ENCODE peak calls at places on chromosomes 11 and 22, in eight cellular contexts. One of them, this sample, is unnamed.

GRCh38 chr11:74004694-74005615 is 3.9 kb downstream of the UCP3 start:
- DNase-seq in skeletal muscle cell: no peak
- DNase-seq in stimulated activated naive CD8-positive, alpha-beta T cell treated with anti-CD3 and anti-CD28 coated beads, Interleukin-15, Interleukin-2, amounts not matched to agents 100 U/mL and 50 U/mL, for 24 hours: peak
- DNase-seq in activated CD4-positive, alpha-beta T cell treated with anti-CD3 and anti-CD28 coated beads for 4 hours: peak
- DNase-seq in midbrain: no peak
- DNase-seq in activated T-cell treated with anti-CD3 and anti-CD28 coated beads for 1 hour: peak
- DNase-seq in stimulated activated naive CD4-positive, alpha-beta T cell: peak
- DNase-seq in cardiac septum: no peak
- DNase-seq in this sample: peak

GRCh38 chr22:26592368-26593015 is 2.6 kb upstream of the TPST2 start:
- DNase-seq in activated CD4-positive, alpha-beta T cell treated with anti-CD3 and anti-CD28 coated beads for 4 hours: no peak
- DNase-seq in midbrain: peak
- DNase-seq in skeletal muscle cell: no peak
- DNase-seq in stimulated activated naive CD4-positive, alpha-beta T cell: peak
- DNase-seq in cardiac septum: no peak
- DNase-seq in stimulated activated naive CD8-positive, alpha-beta T cell treated with anti-CD3 and anti-CD28 coated beads, Interleukin-15, Interleukin-2, amounts not matched to agents 100 U/mL and 50 U/mL, for 24 hours: peak
- DNase-seq in activated T-cell treated with anti-CD3 and anti-CD28 coated beads for 1 hour: no peak
- DNase-seq in this sample: no peak

GRCh38 chr11:111663820-111664219 is 61.6 kb downstream of the SIK2 start:
- DNase-seq in activated CD4-positive, alpha-beta T cell treated with anti-CD3 and anti-CD28 coated beads for 4 hours: no peak
- DNase-seq in activated T-cell treated with anti-CD3 and anti-CD28 coated beads for 1 hour: no peak
- DNase-seq in stimulated activated naive CD4-positive, alpha-beta T cell: no peak
- DNase-seq in midbrain: peak
- DNase-seq in cardiac septum: no peak
- DNase-seq in skeletal muscle cell: peak
- DNase-seq in stimulated activated naive CD8-positive, alpha-beta T cell treated with anti-CD3 and anti-CD28 coated beads, Interleukin-15, Interleukin-2, amounts not matched to agents 100 U/mL and 50 U/mL, for 24 hours: no peak
- DNase-seq in this sample: no peak

GRCh38 chr22:44761025-44761424 is 8.7 kb downstream of the ARHGAP8 start:
- DNase-seq in activated CD4-positive, alpha-beta T cell treated with anti-CD3 and anti-CD28 coated beads for 4 hours: no peak
- DNase-seq in midbrain: no peak
- DNase-seq in skeletal muscle cell: no peak
- DNase-seq in cardiac septum: no peak
- DNase-seq in stimulated activated naive CD4-positive, alpha-beta T cell: no peak
- DNase-seq in stimulated activated naive CD8-positive, alpha-beta T cell treated with anti-CD3 and anti-CD28 coated beads, Interleukin-15, Interleukin-2, amounts not matched to agents 100 U/mL and 50 U/mL, for 24 hours: no peak
- DNase-seq in activated T-cell treated with anti-CD3 and anti-CD28 coated beads for 1 hour: no peak
- DNase-seq in this sample: no peak

GRCh38 chr11:11717064-11717725 is 95.4 kb upstream of the GALNT18 start:
- DNase-seq in stimulated activated naive CD4-positive, alpha-beta T cell: no peak
- DNase-seq in cardiac septum: no peak
- DNase-seq in activated CD4-positive, alpha-beta T cell treated with anti-CD3 and anti-CD28 coated beads for 4 hours: no peak
- DNase-seq in stimulated activated naive CD8-positive, alpha-beta T cell treated with anti-CD3 and anti-CD28 coated beads, Interleukin-15, Interleukin-2, amounts not matched to agents 100 U/mL and 50 U/mL, for 24 hours: no peak
- DNase-seq in activated T-cell treated with anti-CD3 and anti-CD28 coated beads for 1 hour: no peak
- DNase-seq in midbrain: no peak
- DNase-seq in skeletal muscle cell: no peak
- DNase-seq in this sample: no peak

GRCh38 chr22:37195921-37196320 is 7.9 kb upstream of the C1QTNF6 start:
- DNase-seq in midbrain: no peak
- DNase-seq in cardiac septum: no peak
- DNase-seq in activated CD4-positive, alpha-beta T cell treated with anti-CD3 and anti-CD28 coated beads for 4 hours: no peak
- DNase-seq in skeletal muscle cell: no peak
- DNase-seq in activated T-cell treated with anti-CD3 and anti-CD28 coated beads for 1 hour: no peak
- DNase-seq in stimulated activated naive CD8-positive, alpha-beta T cell treated with anti-CD3 and anti-CD28 coated beads, Interleukin-15, Interleukin-2, amounts not matched to agents 100 U/mL and 50 U/mL, for 24 hours: no peak
- DNase-seq in stimulated activated naive CD4-positive, alpha-beta T cell: no peak
- DNase-seq in this sample: peak

GRCh38 chr11:77106321-77106720 is 3.7 kb downstream of the OMP start:
- DNase-seq in activated CD4-positive, alpha-beta T cell treated with anti-CD3 and anti-CD28 coated beads for 4 hours: no peak
- DNase-seq in skeletal muscle cell: no peak
- DNase-seq in cardiac septum: no peak
- DNase-seq in activated T-cell treated with anti-CD3 and anti-CD28 coated beads for 1 hour: no peak
- DNase-seq in midbrain: peak
- DNase-seq in stimulated activated naive CD8-positive, alpha-beta T cell treated with anti-CD3 and anti-CD28 coated beads, Interleukin-15, Interleukin-2, amounts not matched to agents 100 U/mL and 50 U/mL, for 24 hours: no peak
- DNase-seq in stimulated activated naive CD4-positive, alpha-beta T cell: no peak
- DNase-seq in this sample: no peak

GRCh38 chr11:102071497-102072472 is 24.5 kb downstream of the CFAP300 start:
- DNase-seq in activated T-cell treated with anti-CD3 and anti-CD28 coated beads for 1 hour: no peak
- DNase-seq in activated CD4-positive, alpha-beta T cell treated with anti-CD3 and anti-CD28 coated beads for 4 hours: no peak
- DNase-seq in cardiac septum: no peak
- DNase-seq in skeletal muscle cell: no peak
- DNase-seq in midbrain: no peak
- DNase-seq in stimulated activated naive CD4-positive, alpha-beta T cell: no peak
- DNase-seq in stimulated activated naive CD8-positive, alpha-beta T cell treated with anti-CD3 and anti-CD28 coated beads, Interleukin-15, Interleukin-2, amounts not matched to agents 100 U/mL and 50 U/mL, for 24 hours: no peak
- DNase-seq in this sample: no peak

GRCh38 chr11:2103666-2104523 is 35.3 kb downstream of the IGF2 start:
- DNase-seq in activated T-cell treated with anti-CD3 and anti-CD28 coated beads for 1 hour: no peak
- DNase-seq in stimulated activated naive CD8-positive, alpha-beta T cell treated with anti-CD3 and anti-CD28 coated beads, Interleukin-15, Interleukin-2, amounts not matched to agents 100 U/mL and 50 U/mL, for 24 hours: no peak
- DNase-seq in midbrain: no peak
- DNase-seq in skeletal muscle cell: no peak
- DNase-seq in activated CD4-positive, alpha-beta T cell treated with anti-CD3 and anti-CD28 coated beads for 4 hours: no peak
- DNase-seq in stimulated activated naive CD4-positive, alpha-beta T cell: no peak
- DNase-seq in cardiac septum: peak
- DNase-seq in this sample: no peak

GRCh38 chr11:5242933-5243844 is 6.5 kb downstream of the HBG1 start:
- DNase-seq in stimulated activated naive CD8-positive, alpha-beta T cell treated with anti-CD3 and anti-CD28 coated beads, Interleukin-15, Interleukin-2, amounts not matched to agents 100 U/mL and 50 U/mL, for 24 hours: no peak
- DNase-seq in midbrain: no peak
- DNase-seq in skeletal muscle cell: no peak
- DNase-seq in activated T-cell treated with anti-CD3 and anti-CD28 coated beads for 1 hour: no peak
- DNase-seq in cardiac septum: no peak
- DNase-seq in activated CD4-positive, alpha-beta T cell treated with anti-CD3 and anti-CD28 coated beads for 4 hours: no peak
- DNase-seq in stimulated activated naive CD4-positive, alpha-beta T cell: no peak
- DNase-seq in this sample: no peak

GRCh38 chr22:49018601-49019000 is 809.1 kb downstream of the BRD1 start:
- DNase-seq in stimulated activated naive CD8-positive, alpha-beta T cell treated with anti-CD3 and anti-CD28 coated beads, Interleukin-15, Interleukin-2, amounts not matched to agents 100 U/mL and 50 U/mL, for 24 hours: no peak
- DNase-seq in activated T-cell treated with anti-CD3 and anti-CD28 coated beads for 1 hour: no peak
- DNase-seq in cardiac septum: peak
- DNase-seq in activated CD4-positive, alpha-beta T cell treated with anti-CD3 and anti-CD28 coated beads for 4 hours: no peak
- DNase-seq in stimulated activated naive CD4-positive, alpha-beta T cell: no peak
- DNase-seq in skeletal muscle cell: no peak
- DNase-seq in midbrain: no peak
- DNase-seq in this sample: peak

GRCh38 chr11:61083601-61084147 is 18.6 kb upstream of the CD5 start:
- DNase-seq in cardiac septum: peak
- DNase-seq in stimulated activated naive CD8-positive, alpha-beta T cell treated with anti-CD3 and anti-CD28 coated beads, Interleukin-15, Interleukin-2, amounts not matched to agents 100 U/mL and 50 U/mL, for 24 hours: peak
- DNase-seq in stimulated activated naive CD4-positive, alpha-beta T cell: peak
- DNase-seq in skeletal muscle cell: no peak
- DNase-seq in activated T-cell treated with anti-CD3 and anti-CD28 coated beads for 1 hour: peak
- DNase-seq in activated CD4-positive, alpha-beta T cell treated with anti-CD3 and anti-CD28 coated beads for 4 hours: peak
- DNase-seq in midbrain: no peak
- DNase-seq in this sample: peak

GRCh38 chr11:8739309-8739793 is 56.8 kb downstream of the RPL27A start:
- DNase-seq in cardiac septum: peak
- DNase-seq in stimulated activated naive CD4-positive, alpha-beta T cell: no peak
- DNase-seq in midbrain: no peak
- DNase-seq in skeletal muscle cell: no peak
- DNase-seq in stimulated activated naive CD8-positive, alpha-beta T cell treated with anti-CD3 and anti-CD28 coated beads, Interleukin-15, Interleukin-2, amounts not matched to agents 100 U/mL and 50 U/mL, for 24 hours: no peak
- DNase-seq in activated CD4-positive, alpha-beta T cell treated with anti-CD3 and anti-CD28 coated beads for 4 hours: no peak
- DNase-seq in activated T-cell treated with anti-CD3 and anti-CD28 coated beads for 1 hour: no peak
- DNase-seq in this sample: no peak

GRCh38 chr11:23252426-23252825 is 392.2 kb upstream of the CCDC179 start:
- DNase-seq in activated T-cell treated with anti-CD3 and anti-CD28 coated beads for 1 hour: no peak
- DNase-seq in activated CD4-positive, alpha-beta T cell treated with anti-CD3 and anti-CD28 coated beads for 4 hours: no peak
- DNase-seq in stimulated activated naive CD4-positive, alpha-beta T cell: no peak
- DNase-seq in skeletal muscle cell: no peak
- DNase-seq in stimulated activated naive CD8-positive, alpha-beta T cell treated with anti-CD3 and anti-CD28 coated beads, Interleukin-15, Interleukin-2, amounts not matched to agents 100 U/mL and 50 U/mL, for 24 hours: no peak
- DNase-seq in midbrain: no peak
- DNase-seq in cardiac septum: no peak
- DNase-seq in this sample: no peak

GRCh38 chr11:107653077-107653476 is 58.8 kb downstream of the SLN start:
- DNase-seq in midbrain: no peak
- DNase-seq in stimulated activated naive CD8-positive, alpha-beta T cell treated with anti-CD3 and anti-CD28 coated beads, Interleukin-15, Interleukin-2, amounts not matched to agents 100 U/mL and 50 U/mL, for 24 hours: no peak
- DNase-seq in activated T-cell treated with anti-CD3 and anti-CD28 coated beads for 1 hour: no peak
- DNase-seq in cardiac septum: no peak
- DNase-seq in skeletal muscle cell: no peak
- DNase-seq in activated CD4-positive, alpha-beta T cell treated with anti-CD3 and anti-CD28 coated beads for 4 hours: no peak
- DNase-seq in stimulated activated naive CD4-positive, alpha-beta T cell: no peak
- DNase-seq in this sample: no peak

This sample was measured in activated naive CD4-positive, alpha-beta T cell treated with anti-CD3 and anti-CD28 coated beads, Interleukin-2, amount 50 U/mL, for 16 hours.